ENCODE peak calls at places on chromosomes 3 and 15, in ten cellular contexts. I, U, A, V, W, K, F, N, Q and L are unnamed samples.
A peak's percentile ranks its signal among the peaks of the same experiment; 100 is the strongest.

GRCh38 chr3:34955684-34956083 is 683.6 kb upstream of the ARPP21 start:
- DNase-seq in Q (no peak), F (no peak), U (no peak), W (no peak), A (no peak), I (no peak), K (no peak), V (no peak), N (no peak), L (no peak)

GRCh38 chr15:38076806-38077205 is 142.4 kb downstream of the TMCO5A start:
- DNase-seq in W (no peak), A (no peak), I (no peak), F (no peak), K (no peak), Q (no peak), U (no peak), N (no peak), V (no peak), L (no peak)

GRCh38 chr3:71309342-71309741 is 274.2 kb downstream of the FOXP1 start:
- DNase-seq in Q (no peak), F (no peak), I (no peak), U (no peak), N (no peak), A (no peak), V (no peak), K (no peak), W (no peak), L (no peak)

GRCh38 chr3:124467980-124468902 is 262.0 kb upstream of the UMPS start:
- DNase-seq in V (peak; percentile 48), W (no peak), Q (peak; percentile 50), N (no peak), U (no peak), I (peak; percentile 41), A (peak; percentile 78), F (peak; percentile 71), K (peak; percentile 29), L (no peak)

GRCh38 chr15:33808720-33809119 is 159.6 kb upstream of the CHRM5 start:
- DNase-seq in I (no peak), N (no peak), K (no peak), V (no peak), Q (no peak), W (no peak), U (no peak), F (no peak), A (no peak), L (no peak)

GRCh38 chr15:57160823-57161560 is 215.3 kb upstream of the CGNL1 start:
- DNase-seq in U (no peak), V (no peak), I (no peak), Q (no peak), F (no peak), W (no peak), K (no peak), N (no peak), A (no peak), L (no peak)

GRCh38 chr15:53031469-53031868 is 241.3 kb upstream of the ONECUT1 start:
- DNase-seq in U (no peak), K (no peak), F (no peak), N (no peak), W (no peak), A (no peak), I (no peak), V (no peak), Q (no peak), L (no peak)

GRCh38 chr3:53804697-53805462 is 41.3 kb downstream of the CHDH start:
- DNase-seq in K (no peak), W (peak; percentile 40), F (no peak), N (no peak), V (no peak), A (peak; percentile 40), I (no peak), Q (no peak), U (no peak), L (peak; percentile 53)

GRCh38 chr3:160384639-160385312 is 14.2 kb downstream of the IFT80 start:
- DNase-seq in A (no peak), N (no peak), V (no peak), U (no peak), I (no peak), Q (no peak), W (no peak), F (no peak), K (peak; percentile 59), L (no peak)

GRCh38 chr15:31483053-31483923 is 156.7 kb downstream of the KLF13 start:
- DNase-seq in U (no peak), Q (no peak), I (no peak), N (no peak), F (no peak), K (no peak), W (no peak), V (peak; percentile 26), A (no peak), L (peak; percentile 71)

GRCh38 chr3:111534701-111535100 is 7.3 kb upstream of the CD96 start:
- DNase-seq in U (no peak), N (no peak), Q (no peak), K (no peak), A (no peak), V (no peak), W (no peak), F (no peak), I (no peak), L (no peak)

GRCh38 chr3:66615643-66616301 is 115.0 kb upstream of the LRIG1 start:
- DNase-seq in Q (no peak), I (no peak), U (no peak), N (no peak), V (no peak), F (no peak), W (no peak), K (peak; percentile 53), A (no peak), L (no peak)

GRCh38 chr3:46356909-46357308 is 3.0 kb downstream of the CCR2 start:
- DNase-seq in V (no peak), N (no peak), A (no peak), U (no peak), I (no peak), K (no peak), Q (no peak), F (no peak), W (no peak), L (no peak)

GRCh38 chr15:73952913-73953750 is 26.9 kb downstream of the LOXL1 start:
- DNase-seq in I (no peak), K (no peak), U (no peak), Q (no peak), W (peak; percentile 56), V (no peak), F (no peak), A (peak; percentile 13), N (no peak), L (no peak)

GRCh38 chr3:52193059-52193458 is 4.9 kb upstream of the ALAS1 start:
- DNase-seq in Q (no peak), I (peak; percentile 29), N (no peak), V (no peak), A (no peak), F (no peak), K (no peak), U (no peak), W (peak; percentile 84), L (no peak)

DNA sequence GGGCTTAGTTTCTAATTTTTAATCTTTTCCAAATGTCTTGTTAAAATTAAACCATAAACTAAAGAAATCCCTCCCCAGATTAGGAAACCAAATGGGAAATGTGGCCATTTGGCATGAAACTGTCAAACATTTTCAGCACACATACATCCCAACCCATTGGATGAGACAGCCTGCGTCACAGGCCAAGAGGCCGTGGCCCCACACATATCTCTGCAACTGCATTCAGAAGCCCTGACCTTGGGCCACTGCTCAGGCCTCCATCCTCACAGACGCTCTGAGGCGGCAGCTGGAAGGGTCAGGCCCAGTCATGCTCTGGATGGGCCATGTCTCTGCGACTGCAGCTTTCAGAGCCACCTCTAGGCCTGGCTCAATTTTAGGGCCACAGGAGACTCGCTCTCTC is 114.5 kb upstream of the THBS1 start:
- DNase-seq in N (peak; percentile 92), K (peak; percentile 31), I (peak; percentile 21), W (peak; percentile 84), U (no peak), V (peak; percentile 34), F (peak; percentile 40), Q (no peak), A (no peak), L (peak; percentile 72)
- TF ChIP-seq POLR2AphosphoS5 in N (peak; percentile 19), K (peak; percentile 69), I (no peak), W (peak; percentile 17), U (no peak), V (peak; percentile 16), F (no peak), Q (no peak), A (no peak), L (peak; percentile 43)

GRCh38 chr3:69082805-69083204 is 1.9 kb upstream of the ARL6IP5 start:
- DNase-seq in A (no peak), U (peak; percentile 92), Q (no peak), I (peak; percentile 51), W (no peak), V (peak; percentile 31), N (no peak), K (peak; percentile 84), F (no peak), L (no peak)

GRCh38 chr3:69081583-69082262 is 1.6 kb upstream of the UBA3 start:
- DNase-seq in I (no peak), V (no peak), W (no peak), U (peak; percentile 73), K (no peak), N (no peak), Q (no peak), A (peak; percentile 38), F (peak; percentile 13), L (no peak)

GRCh38 chr3:69079269-69080159 is 651 bp downstream of the UBA3 start:
- DNase-seq in Q (no peak), K (no peak), F (peak; percentile 27), W (no peak), V (no peak), U (no peak), I (no peak), N (no peak), A (peak; percentile 76), L (no peak)

GRCh38 chr3:69084326-69084667 is 440 bp upstream of the ARL6IP5 start:
- DNase-seq in I (no peak), W (no peak), A (peak; percentile 20), K (peak; percentile 47), U (no peak), F (peak; percentile 14), Q (no peak), V (peak; percentile 43), N (no peak), L (no peak)

GRCh38 chr3:69080233-69080644 is at the start of gene UBA3:
- DNase-seq in Q (peak; percentile 36), A (peak; percentile 93), F (peak; percentile 80), N (peak; percentile 95), U (no peak), I (peak; percentile 95), V (peak; percentile 92), K (peak; percentile 95), W (peak; percentile 94), L (peak; percentile 95)
- TF ChIP-seq EP300 in Q (no peak), A (no peak), F (no peak), N (no peak), U (no peak), I (no peak), V (no peak), K (no peak), W (no peak), L (no peak)

GRCh38 chr3:95037097-95037496 is 974.2 kb downstream of the NSUN3 start:
- DNase-seq in U (no peak), A (no peak), N (no peak), V (no peak), W (no peak), I (no peak), Q (no peak), F (no peak), K (no peak), L (no peak)
- TF ChIP-seq POLR2AphosphoS5 in U (no peak), A (no peak), N (no peak), V (no peak), W (no peak), I (no peak), Q (no peak), F (no peak), K (no peak), L (no peak)

GRCh38 chr3:144189044-144189443 is 217.4 kb downstream of the DIPK2A start:
- DNase-seq in F (no peak), Q (no peak), I (no peak), U (no peak), A (no peak), K (no peak), V (no peak), W (no peak), N (no peak), L (no peak)
- TF ChIP-seq EP300 in F (no peak), Q (no peak), I (no peak), U (no peak), A (no peak), K (no peak), V (no peak), W (no peak), N (no peak), L (no peak)